ENCODE peak calls at places on chromosomes 1 and 21, in five cellular contexts. M, K, U, L and E are unnamed samples. For H3K9me3, the result is how much of the 10 kb centered on the place peaks cover.

GRCh38 chr1:67855444-67855843 is 22.2 kb upstream of the GNG12 start:
- DNase-seq in M (no peak), K (no peak), U (no peak), L (no peak), E (no peak)

GRCh38 chr1:26066857-26067256 is 573 bp downstream of the TRIM63 start:
- DNase-seq in M (no peak), K (no peak), U (no peak), L (no peak), E (no peak)

GRCh38 chr1:52041551-52042185 is 8.1 kb upstream of the KTI12 start:
- DNase-seq in M (no peak), K (no peak), U (no peak), L (no peak), E (no peak)

GRCh38 chr1:13642306-13643004 is 57.5 kb upstream of the PRDM2 start:
- DNase-seq in M (no peak), K (no peak), U (no peak), L (no peak), E (no peak)

GRCh38 chr1:41856361-41857285 is 62.1 kb downstream of the HIVEP3 start:
- DNase-seq in M (peak), K (no peak), U (no peak), L (no peak), E (no peak)

GRCh38 chr1:160284220-160284781 is 632 bp downstream of the PEX19 start:
- DNase-seq in M (no peak), K (no peak), U (no peak), L (peak), E (no peak)

GRCh38 chr1:200628223-200628868 is 7.8 kb upstream of the KIF14 start:
- DNase-seq in M (no peak), K (no peak), U (no peak), L (no peak), E (peak)

GRCh38 chr1:237041461-237041794 is 556 bp upstream of the RYR2 start:
- DNase-seq in M (no peak), K (no peak), U (no peak), L (no peak), E (no peak)

GRCh38 chr21:37460196-37460595 is 93.6 kb downstream of the DYRK1A start:
- DNase-seq in M (no peak), K (no peak), U (no peak), L (no peak), E (no peak)

GRCh38 chr1:44103270-44104131 is 15.1 kb upstream of the KLF17 start:
- DNase-seq in M (no peak), K (no peak), U (no peak), L (no peak), E (no peak)

GRCh38 chr1:53316742-53317650 is 10.9 kb downstream of the LRP8 start:
- DNase-seq in M (no peak), K (no peak), U (no peak), L (no peak), E (no peak)

GRCh38 chr1:204130178-204130577 is 21.7 kb downstream of the ETNK2 start:
- DNase-seq in M (peak), K (no peak), U (no peak), L (no peak), E (no peak)

GRCh38 chr1:85553416-85553815 is 27.1 kb upstream of the CCN1 start:
- DNase-seq in M (no peak), K (no peak), U (no peak), L (no peak), E (no peak)
- H3K27ac ChIP-seq in M (no peak), K (no peak), U (peak), L (peak), E (no peak)

GRCh38 chr21:45383111-45383614 is 21.8 kb upstream of the COL18A1 start:
- DNase-seq in M (no peak), K (peak), U (no peak), L (no peak), E (no peak)

GRCh38 chr21:45384656-45385548 is 20.1 kb upstream of the COL18A1 start:
- DNase-seq in M (no peak), K (peak), U (no peak), L (no peak), E (no peak)

GRCh38 chr21:45381865-45382697 is 22.9 kb upstream of the COL18A1 start:
- DNase-seq in M (no peak), K (peak), U (no peak), L (no peak), E (no peak)

GRCh38 chr21:45382698-45383000 is 22.3 kb upstream of the COL18A1 start:
- DNase-seq in M (no peak), K (peak), U (no peak), L (no peak), E (no peak)

GRCh38 chr21:45383615-45384201 is 21.3 kb upstream of the COL18A1 start:
- DNase-seq in M (no peak), K (peak), U (no peak), L (no peak), E (no peak)
- TF ChIP-seq CTCF in M (no peak), K (no peak), U (no peak), L (no peak), E (no peak)

DNA sequence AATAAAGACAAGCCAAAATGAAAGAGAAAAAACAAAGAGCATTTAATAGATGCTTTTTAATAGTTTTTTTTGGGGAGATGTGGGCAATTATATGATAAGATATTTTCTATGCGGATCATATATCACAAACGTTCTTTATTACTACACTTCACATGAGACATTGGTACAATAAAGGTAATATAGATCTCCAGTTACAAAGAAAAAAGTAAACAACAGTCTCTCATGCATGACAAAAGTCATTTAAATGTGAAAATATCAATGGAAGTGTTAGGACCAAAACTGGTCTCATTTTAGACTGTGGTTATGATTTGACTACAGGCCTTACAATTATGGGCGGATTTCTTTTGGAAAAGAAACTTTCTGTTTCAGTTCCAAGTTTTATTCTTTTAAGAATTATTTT is 687.0 kb downstream of the ADGRL2 start:
- DNase-seq in M (no peak), K (no peak), U (no peak), L (no peak), E (no peak)
- H3K9me3 ChIP-seq in M (under half), K (under half), U (under half), L (under half), E (under half)

DNA sequence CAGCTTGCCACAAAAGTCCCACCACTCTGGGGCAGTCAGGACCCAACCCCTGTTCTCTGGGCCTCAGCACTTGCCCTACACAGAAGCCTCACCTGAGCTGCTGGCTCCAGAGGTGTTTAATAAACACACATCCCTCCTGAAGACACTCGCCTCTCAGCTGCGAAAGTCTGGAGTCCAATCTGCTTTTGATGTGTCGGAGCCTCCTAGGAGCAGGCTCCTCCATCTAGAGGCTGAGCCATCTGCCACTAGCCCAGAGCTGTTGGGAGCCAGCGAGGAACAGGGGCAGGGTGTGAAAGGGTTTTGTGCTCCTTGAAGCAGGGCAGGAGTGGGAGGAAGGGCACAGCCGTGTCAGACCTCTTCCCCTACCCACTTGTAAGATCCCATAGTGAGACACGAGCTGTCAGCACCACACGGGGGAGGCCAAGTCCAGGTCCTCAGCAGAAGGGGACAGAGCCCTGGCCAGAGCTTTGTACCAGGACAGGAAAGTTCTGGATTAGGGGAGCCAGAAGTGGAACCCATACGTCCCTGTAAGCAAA is 80.7 kb upstream of the ZC3H12A start:
- DNase-seq in M (no peak), K (no peak), U (no peak), L (no peak), E (no peak)
- H3K27ac ChIP-seq in M (no peak), K (no peak), U (no peak), L (no peak), E (no peak)

GRCh38 chr1:45522324-45523104 is 830 bp upstream of the PRDX1 start:
- DNase-seq in M (no peak), K (no peak), U (no peak), L (no peak), E (no peak)
- TF ChIP-seq CTCF in M (no peak), K (no peak), U (no peak), L (no peak), E (no peak)

GRCh38 chr1:4724695-4725250 is 70.4 kb downstream of the AJAP1 start:
- DNase-seq in M (no peak), K (no peak), U (no peak), L (no peak), E (no peak)

GRCh38 chr1:4724001-4724400 is 69.6 kb downstream of the AJAP1 start:
- DNase-seq in M (no peak), K (no peak), U (no peak), L (no peak), E (no peak)

GRCh38 chr1:4723106-4723505 is 68.7 kb downstream of the AJAP1 start:
- DNase-seq in M (no peak), K (no peak), U (no peak), L (no peak), E (no peak)

GRCh38 chr1:4726620-4727341 is 72.4 kb downstream of the AJAP1 start:
- DNase-seq in M (no peak), K (no peak), U (no peak), L (no peak), E (no peak)

GRCh38 chr1:4725416-4725815 is 71.0 kb downstream of the AJAP1 start:
- DNase-seq in M (no peak), K (no peak), U (no peak), L (no peak), E (no peak)
- H3K9me3 ChIP-seq in M (under half), K (under half), U (under half), L (half or more), E (under half)